ENCODE peak calls at places on chromosomes 1 and 21, in ten cellular contexts. I is tibial nerve, W is A549, M is transverse colon, N is suprapubic skin, P is SK-N-SH, A is esophagus muscularis mucosa, O is HepG2, T is sigmoid colon, D is ovary. H is an unnamed sample.

GRCh38 chr1:110053557-110054428 is 16.7 kb downstream of the ALX3 start:
- DNase-seq in I (peak), O (peak), P (peak), A (no peak), T (peak), D (peak), N (no peak), W (peak), M (peak), H (peak)

GRCh38 chr1:25099343-25099951 is 132.9 kb downstream of the SYF2 start:
- DNase-seq in A (no peak), W (no peak), T (no peak), M (peak), D (no peak), O (peak), N (no peak), P (peak), I (no peak), H (no peak)

GRCh38 chr1:145884675-145885074 is 991 bp downstream of the ANKRD35 start:
- DNase-seq in I (no peak), D (no peak), M (no peak), P (no peak), N (peak), W (no peak), T (no peak), O (no peak), A (no peak), H (no peak)

GRCh38 chr1:48870596-48870995 is 93.9 kb upstream of the BEND5 start:
- DNase-seq in M (no peak), I (no peak), D (no peak), O (no peak), A (no peak), P (no peak), T (no peak), W (no peak), N (no peak), H (no peak)

GRCh38 chr21:38268859-38269566 is 12.2 kb downstream of the KCNJ15 start:
- DNase-seq in T (no peak), O (no peak), D (no peak), M (no peak), P (no peak), I (no peak), N (no peak), A (no peak), W (no peak), H (no peak)

GRCh38 chr1:230091473-230092231 is 24.6 kb downstream of the GALNT2 start:
- DNase-seq in P (no peak), D (no peak), O (no peak), N (no peak), I (no peak), A (no peak), T (no peak), W (no peak), M (no peak), H (no peak)

GRCh38 chr1:230581446-230582079 is 60.7 kb upstream of the COG2 start:
- DNase-seq in O (peak), T (no peak), P (no peak), I (no peak), N (no peak), M (no peak), A (no peak), D (no peak), W (peak), H (no peak)

GRCh38 chr1:37850352-37850955 is 8.9 kb downstream of the MTF1 start:
- DNase-seq in T (no peak), N (no peak), P (no peak), I (no peak), O (no peak), A (no peak), W (no peak), M (no peak), D (no peak), H (no peak)

GRCh38 chr1:42319871-42320484 is 15.1 kb downstream of the FOXJ3 start:
- DNase-seq in W (no peak), I (no peak), A (no peak), P (no peak), T (no peak), M (peak), N (no peak), D (no peak), O (peak), H (no peak)

GRCh38 chr1:7420706-7421105 is 350.4 kb upstream of the VAMP3 start:
- DNase-seq in A (no peak), P (peak), O (no peak), W (no peak), I (no peak), D (peak), M (no peak), N (peak), T (peak), H (peak)

GRCh38 chr1:244218220-244218619 is 167.1 kb downstream of the ZBTB18 start:
- DNase-seq in I (no peak), T (no peak), O (no peak), P (no peak), M (no peak), D (no peak), N (no peak), A (no peak), W (no peak), H (no peak)

GRCh38 chr1:47784294-47784650 is 212.9 kb downstream of the TRABD2B start:
- DNase-seq in N (no peak), W (no peak), D (no peak), T (no peak), M (no peak), A (no peak), O (no peak), P (no peak), I (no peak), H (no peak)

GRCh38 chr1:47780469-47780995 is 216.7 kb downstream of the TRABD2B start:
- DNase-seq in W (no peak), A (no peak), I (no peak), M (no peak), T (no peak), P (no peak), O (peak), D (no peak), N (no peak), H (no peak)

GRCh38 chr1:47781171-47781959 is 215.8 kb downstream of the TRABD2B start:
- DNase-seq in W (no peak), I (no peak), O (no peak), D (no peak), A (no peak), N (no peak), M (no peak), T (no peak), P (no peak), H (peak)

GRCh38 chr1:47783638-47784293 is 213.4 kb downstream of the TRABD2B start:
- DNase-seq in M (no peak), W (no peak), A (no peak), O (peak), I (no peak), P (no peak), T (no peak), D (no peak), N (no peak), H (no peak)

GRCh38 chr1:47782414-47783165 is 214.6 kb downstream of the TRABD2B start:
- DNase-seq in T (no peak), W (no peak), M (no peak), A (no peak), D (no peak), O (no peak), I (peak), P (no peak), N (no peak), H (no peak)
- TF ChIP-seq CTCF in T (no peak), W (no peak), M (no peak), A (no peak), D (no peak), O (no peak), I (no peak), P (no peak), N (no peak), H (no peak)

GRCh38 chr21:39843483-39843882 is 23.8 kb upstream of the PCP4 start:
- DNase-seq in I (no peak), O (no peak), D (no peak), A (peak), M (no peak), W (no peak), P (no peak), N (no peak), T (no peak), H (no peak)

GRCh38 chr21:39843916-39844315 is 23.3 kb upstream of the PCP4 start:
- DNase-seq in O (no peak), A (peak), W (no peak), M (no peak), N (no peak), P (no peak), I (no peak), T (no peak), D (no peak), H (no peak)

GRCh38 chr21:39845581-39846130 is 21.6 kb upstream of the PCP4 start:
- DNase-seq in A (peak), W (no peak), T (no peak), P (no peak), O (no peak), N (no peak), M (no peak), D (no peak), I (no peak), H (no peak)

GRCh38 chr21:39840373-39841097 is 26.7 kb upstream of the PCP4 start:
- DNase-seq in A (peak), D (no peak), I (no peak), P (no peak), M (no peak), N (no peak), T (no peak), O (no peak), W (no peak), H (no peak)

DNA sequence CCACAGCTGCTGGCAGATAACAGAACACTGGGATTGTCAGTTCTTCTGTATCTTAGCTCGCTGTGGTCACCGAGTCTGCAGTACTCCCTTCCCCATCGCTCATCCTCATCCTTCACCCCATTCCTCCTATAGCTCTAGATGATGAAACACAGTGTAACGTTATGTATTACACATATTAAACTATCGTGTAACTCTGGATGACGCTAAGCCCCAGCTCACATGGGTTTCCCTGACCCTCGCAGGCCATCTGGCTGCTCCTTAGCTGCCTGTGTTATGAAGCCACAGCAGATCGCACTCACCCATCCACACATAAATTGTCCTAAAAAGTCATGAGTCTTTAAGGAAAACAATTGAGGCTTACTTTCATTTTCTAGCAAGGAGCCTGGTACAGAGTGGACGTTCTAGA is 24.5 kb upstream of the PCP4 start:
- DNase-seq in N (no peak), A (peak), T (no peak), D (no peak), W (no peak), P (no peak), O (no peak), I (no peak), M (no peak), H (no peak)
- TF ChIP-seq EP300 in N (no peak), A (no peak), T (no peak), D (no peak), W (no peak), P (no peak), O (no peak), I (no peak), M (no peak), H (no peak)

DNA sequence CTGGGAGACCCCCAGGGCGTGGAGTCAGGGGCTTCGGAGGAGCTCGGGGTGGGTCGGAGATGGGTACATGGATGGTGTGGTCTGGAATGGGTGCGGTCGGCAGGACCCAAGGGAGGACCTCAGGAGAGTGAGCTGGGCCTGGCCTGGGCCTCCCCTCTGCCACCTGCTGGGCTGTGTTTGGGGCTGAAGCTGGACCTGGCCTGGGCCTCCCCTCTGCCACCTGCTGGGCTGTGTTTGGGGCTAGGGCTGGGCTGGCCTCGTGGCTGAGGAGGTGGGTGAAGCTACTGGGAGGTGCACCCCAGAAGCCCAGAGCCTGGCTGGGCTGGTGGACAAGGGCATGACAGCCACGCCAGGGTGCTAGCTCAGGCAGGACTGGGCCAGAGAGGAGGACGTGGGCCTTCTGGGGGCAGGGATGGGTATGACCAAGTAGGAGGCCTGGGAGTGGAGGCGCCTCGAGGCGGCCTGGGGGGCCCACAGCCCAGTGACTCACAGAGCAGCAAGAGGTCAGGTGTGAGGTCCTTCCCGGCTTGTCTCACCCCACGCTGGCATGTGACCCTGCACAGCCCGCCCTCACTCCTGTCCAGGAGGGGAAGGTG is 14.5 kb downstream of the SAMD11 start:
- DNase-seq in T (no peak), N (no peak), M (peak), I (no peak), W (no peak), A (no peak), D (peak), P (peak), O (peak), H (peak)
- TF ChIP-seq CTCF in T (peak), N (no peak), M (peak), I (peak), W (peak), A (peak), D (no peak), P (peak), O (peak), H (peak)

GRCh38 chr1:94723899-94724298 is 96.3 kb upstream of the SLC44A3 start:
- DNase-seq in M (no peak), I (no peak), O (no peak), A (peak), N (no peak), D (no peak), T (no peak), P (no peak), W (no peak), H (no peak)
- TF ChIP-seq EP300 in M (no peak), I (no peak), O (no peak), A (no peak), N (no peak), D (no peak), T (no peak), P (no peak), W (no peak), H (no peak)

H was measured in stomach.